ENCODE peak calls at places on chromosomes 11 and 22, in ten cellular contexts. B, Y, U, I, R, H, L, V, G and M are unnamed samples.

GRCh38 chr11:78635814-78636506 is 61.3 kb upstream of the NARS2 start:
- DNase-seq in B (no peak), Y (no peak), U (no peak), I (no peak), R (no peak), H (no peak), L (no peak), V (no peak), G (no peak), M (no peak)

GRCh38 chr11:119776031-119776636 is 47.1 kb upstream of the NECTIN1 start:
- DNase-seq in B (no peak), Y (no peak), U (no peak), I (no peak), R (no peak), H (no peak), L (no peak), V (no peak), G (no peak), M (no peak)

GRCh38 chr11:96396637-96397036 is 6.8 kb downstream of the JRKL start:
- DNase-seq in B (no peak), Y (peak; percentile 15), U (no peak), I (no peak), R (no peak), H (no peak), L (no peak), V (no peak), G (no peak), M (no peak)

GRCh38 chr11:117378966-117379865 is 51.6 kb downstream of the CEP164 start:
- DNase-seq in B (peak; percentile 83), Y (peak; percentile 79), U (no peak), I (no peak), R (no peak), H (no peak), L (no peak), V (no peak), G (no peak), M (no peak)

GRCh38 chr11:122893131-122893530 is 10.6 kb downstream of the JHY start:
- DNase-seq in B (no peak), Y (no peak), U (no peak), I (no peak), R (no peak), H (no peak), L (no peak), V (peak; percentile 58), G (no peak), M (no peak)

GRCh38 chr11:28017816-28018215 is 90.1 kb downstream of the KIF18A start:
- DNase-seq in B (no peak), Y (no peak), U (peak; percentile 47), I (peak; percentile 52), R (no peak), H (no peak), L (no peak), V (no peak), G (no peak), M (no peak)

GRCh38 chr22:48197189-48197690 is 1434.8 kb downstream of the TBC1D22A start:
- DNase-seq in B (no peak), Y (no peak), U (no peak), I (no peak), R (no peak), H (no peak), L (no peak), V (no peak), G (no peak), M (no peak)

GRCh38 chr11:105469931-105470330 is 139.9 kb upstream of the GRIA4 start:
- DNase-seq in B (no peak), Y (no peak), U (no peak), I (no peak), R (no peak), H (no peak), L (no peak), V (no peak), G (no peak), M (no peak)

GRCh38 chr11:65640483-65641207 is 2.7 kb downstream of the SIPA1 start:
- DNase-seq in B (no peak), Y (no peak), U (no peak), I (no peak), R (peak; percentile 86), H (no peak), L (peak; percentile 54), V (no peak), G (peak; percentile 62), M (no peak)

GRCh38 chr11:105132716-105133511 is 6.7 kb downstream of the CARD18 start:
- DNase-seq in B (peak; percentile 78), Y (no peak), U (peak; percentile 76), I (peak; percentile 76), R (no peak), H (no peak), L (no peak), V (no peak), G (no peak), M (no peak)

GRCh38 chr22:37485714-37486223 is 415 bp downstream of the MFNG start:
- DNase-seq in B (peak; percentile 27), Y (no peak), U (no peak), I (no peak), R (peak; percentile 68), H (no peak), L (no peak), V (no peak), G (no peak), M (peak; percentile 39)

GRCh38 chr11:44568706-44569473 is 3.4 kb downstream of the CD82 start:
- DNase-seq in B (peak; percentile 94), Y (peak; percentile 38), U (peak; percentile 94), I (peak; percentile 99), R (no peak), H (no peak), L (peak; percentile 83), V (peak; percentile 23), G (peak; percentile 77), M (peak; percentile 84)

GRCh38 chr11:131977854-131978253 is 607.4 kb downstream of the NTM start:
- DNase-seq in B (no peak), Y (no peak), U (peak; percentile 78), I (peak; percentile 57), R (no peak), H (no peak), L (no peak), V (no peak), G (no peak), M (no peak)

GRCh38 chr11:27933992-27934829 is 173.7 kb downstream of the KIF18A start:
- DNase-seq in B (peak; percentile 48), Y (no peak), U (peak; percentile 6), I (peak; percentile 99), R (peak; percentile 9), H (no peak), L (no peak), V (no peak), G (no peak), M (no peak)

GRCh38 chr11:69852051-69852450 is 32.8 kb upstream of the FGF3 start:
- DNase-seq in B (no peak), Y (no peak), U (no peak), I (no peak), R (no peak), H (no peak), L (no peak), V (no peak), G (no peak), M (no peak)
- H3K4me1 ChIP-seq in B (no peaks in the 10 kb centered on the region), Y (no peaks in the 10 kb centered on the region), U (peaks cover 10% of the 10 kb centered on the region), I (no peaks in the 10 kb centered on the region), R (no peaks in the 10 kb centered on the region), H (no peaks in the 10 kb centered on the region), L (no peaks in the 10 kb centered on the region), V (no peaks in the 10 kb centered on the region), G (no peaks in the 10 kb centered on the region), M (peaks cover 1% of the 10 kb centered on the region)

GRCh38 chr11:113161671-113162589 is 152.5 kb upstream of the TTC12 start:
- DNase-seq in B (no peak), Y (no peak), U (no peak), I (no peak), R (no peak), H (peak; percentile 25), L (peak; percentile 33), V (peak; percentile 52), G (no peak), M (no peak)
- H3K27ac ChIP-seq in B (no peak overlapping the region), Y (peak overlapping the region; percentile 89), U (no peak overlapping the region), I (no peak overlapping the region), R (no peak overlapping the region), H (no peak overlapping the region), L (no peak overlapping the region), V (no peak overlapping the region), G (peak overlapping the region; percentile 18), M (no peak overlapping the region)

DNA sequence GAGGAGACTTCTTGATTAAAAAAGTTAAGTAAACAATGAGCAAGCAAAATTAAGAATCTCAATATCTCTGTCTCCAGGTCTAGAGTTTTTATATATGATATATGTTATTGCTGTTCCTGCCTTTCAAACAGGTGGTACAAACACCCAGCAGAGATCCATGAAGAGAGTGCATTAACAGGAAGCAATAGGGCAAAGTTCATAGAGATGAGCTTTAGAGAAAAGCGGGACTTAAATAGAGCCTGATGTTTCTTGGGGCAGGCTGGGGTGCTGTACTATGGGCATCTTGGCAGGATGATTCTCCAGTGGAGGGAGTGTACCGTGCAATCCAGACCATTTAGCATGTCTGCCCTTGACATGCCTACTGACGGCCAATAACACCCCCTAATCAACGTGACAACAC is 6.8 kb downstream of the MAPK1 start:
- DNase-seq in B (no peak), Y (no peak), U (no peak), I (no peak), R (no peak), H (no peak), L (no peak), V (no peak), G (no peak), M (no peak)
- H3K4me1 ChIP-seq in B (peaks cover 11% of the 10 kb centered on the region), Y (peaks cover 11% of the 10 kb centered on the region), U (peaks cover 38% of the 10 kb centered on the region), I (peaks cover 12% of the 10 kb centered on the region), R (peaks cover 62% of the 10 kb centered on the region), H (peaks cover 50% of the 10 kb centered on the region), L (peaks cover 70% of the 10 kb centered on the region), V (peaks cover 59% of the 10 kb centered on the region), G (peaks cover 50% of the 10 kb centered on the region), M (peaks cover 2% of the 10 kb centered on the region)

DNA sequence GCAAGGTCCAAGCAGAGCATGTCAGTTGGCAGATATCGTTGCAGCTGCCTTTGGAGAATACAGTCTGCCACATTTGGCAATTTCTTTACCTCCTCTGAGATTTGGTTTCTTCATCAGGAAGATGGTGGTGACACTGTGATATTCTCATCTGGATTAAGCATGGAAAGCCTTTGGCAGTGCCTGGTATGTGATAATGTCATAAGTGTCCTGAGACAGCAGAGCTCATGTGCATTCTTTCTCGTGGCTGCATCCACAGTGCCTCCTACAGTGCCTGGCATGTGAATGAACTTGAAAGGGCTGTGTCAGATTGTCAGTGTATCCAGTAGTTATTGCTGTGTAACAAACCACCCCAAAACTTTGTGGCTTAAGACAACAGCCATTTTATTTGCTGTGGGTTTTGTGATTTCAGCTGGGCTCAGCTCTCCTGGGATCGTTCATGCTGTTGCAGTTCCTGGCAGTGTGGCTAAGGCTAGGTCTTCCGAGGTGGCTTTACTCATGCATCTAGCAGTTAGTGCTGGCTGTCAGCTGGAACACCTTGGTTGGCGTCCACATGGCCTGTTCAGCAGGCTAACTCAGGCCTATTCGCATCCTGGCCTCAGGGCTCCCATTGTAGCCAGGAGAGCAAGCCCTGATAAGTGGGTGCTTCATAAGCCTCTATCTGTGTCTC is 35.7 kb upstream of the MICAL2 start:
- DNase-seq in B (no peak), Y (no peak), U (no peak), I (peak; percentile 57), R (no peak), H (no peak), L (no peak), V (no peak), G (no peak), M (no peak)
- H3K27ac ChIP-seq in B (no peak overlapping the region), Y (no peak overlapping the region), U (peak overlapping the region; percentile 100), I (no peak overlapping the region), R (no peak overlapping the region), H (no peak overlapping the region), L (peak overlapping the region; percentile 87), V (no peak overlapping the region), G (no peak overlapping the region), M (no peak overlapping the region)